ENCODE peak calls at places on chromosome 21, in nine cellular contexts. T, J, W, H, X, G, E, Q and A are unnamed samples.

GRCh38 chr21:25589905-25590304 is 17.4 kb downstream of the MRPL39 start:
- DNase-seq in X (no peak), H (no peak), Q (no peak), E (no peak), T (no peak), W (no peak), G (no peak), J (no peak), A (no peak)

GRCh38 chr21:33109574-33110339 is 39.8 kb downstream of the OLIG1 start:
- DNase-seq in Q (no peak), H (no peak), X (no peak), J (no peak), G (no peak), E (no peak), W (no peak), T (no peak), A (no peak)

GRCh38 chr21:26966978-26967913 is at the start of gene ADAMTS5:
- DNase-seq in J (peak; percentile 59), E (no peak), Q (no peak), X (peak; percentile 15), W (peak; percentile 74), T (no peak), G (peak; percentile 80), H (peak; percentile 69), A (no peak)

GRCh38 chr21:33645730-33646129 is 3.4 kb downstream of the ITSN1 start:
- DNase-seq in Q (no peak), H (no peak), T (no peak), G (no peak), E (no peak), X (no peak), W (no peak), J (no peak), A (no peak)

GRCh38 chr21:31511258-31511657 is 148.2 kb upstream of the SOD1 start:
- DNase-seq in E (no peak), Q (no peak), G (no peak), T (no peak), X (no peak), W (no peak), J (no peak), H (no peak), A (no peak)

GRCh38 chr21:16910435-16911165 is 602.2 kb upstream of the CXADR start:
- DNase-seq in H (no peak), Q (no peak), T (no peak), W (no peak), G (no peak), E (no peak), J (no peak), X (no peak), A (no peak)

GRCh38 chr21:18443085-18443484 is 39.5 kb upstream of the TMPRSS15 start:
- DNase-seq in X (no peak), E (no peak), G (no peak), Q (no peak), W (no peak), T (no peak), H (no peak), J (no peak), A (no peak)

GRCh38 chr21:27388835-27389234 is 421.9 kb upstream of the ADAMTS5 start:
- DNase-seq in T (no peak), E (no peak), W (no peak), Q (no peak), X (no peak), H (no peak), G (no peak), J (no peak), A (no peak)

GRCh38 chr21:14120091-14120734 is 90.5 kb downstream of the LIPI start:
- DNase-seq in E (no peak), J (no peak), T (peak; percentile 7), G (no peak), H (peak; percentile 8), Q (peak; percentile 51), W (no peak), X (peak; percentile 57), A (no peak)

DNA sequence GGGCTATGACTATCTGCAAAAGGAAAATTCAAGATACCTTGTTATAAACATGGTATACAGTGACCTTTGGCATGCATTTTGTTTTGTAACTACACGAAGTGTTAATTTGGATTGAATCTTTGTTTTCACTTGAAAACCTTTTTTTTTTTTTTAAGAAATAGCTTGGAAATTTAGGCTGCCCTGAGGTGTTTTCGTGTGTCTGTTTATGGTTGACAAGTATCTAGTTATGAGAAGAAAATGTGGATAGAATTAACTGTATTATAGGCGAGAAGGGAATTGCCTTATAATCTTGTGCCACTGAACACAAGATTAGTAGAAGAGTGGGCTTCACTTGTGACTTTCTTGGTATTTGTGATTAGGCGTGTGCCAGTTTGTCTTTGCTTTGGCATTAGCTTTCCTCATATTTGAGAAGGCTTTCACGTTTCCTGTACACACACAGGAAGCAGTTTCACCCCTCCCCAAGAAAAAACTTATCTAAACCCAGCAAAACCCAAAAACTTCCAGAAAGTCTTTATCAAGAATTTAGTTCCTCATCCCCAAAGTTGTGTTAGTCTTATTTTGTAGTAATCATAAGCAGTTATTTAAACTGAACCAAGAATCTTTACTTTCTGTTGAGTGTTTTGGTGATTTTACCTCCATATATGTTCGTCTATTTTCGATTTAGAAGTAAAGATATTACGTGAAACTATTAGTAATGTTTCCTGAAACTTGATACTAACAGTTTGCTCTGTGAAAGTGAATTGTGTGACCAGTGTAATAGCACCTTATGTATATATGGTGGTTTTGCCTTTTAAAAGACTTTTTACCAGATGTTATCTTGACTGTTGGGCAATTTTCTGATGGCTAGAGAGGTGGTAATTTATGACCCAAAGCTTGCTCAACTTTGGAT is 3.8 kb downstream of the DYRK1A start:
- DNase-seq in G (no peak), E (no peak), J (no peak), Q (no peak), T (no peak), X (no peak), H (peak; percentile 85), W (no peak), A (no peak)
- H3K4me3 ChIP-seq in G (peak overlapping the region; percentile 81), E (no peak overlapping the region), J (peak overlapping the region; percentile 83), Q (no peak overlapping the region), T (peak overlapping the region; percentile 80), X (no peak overlapping the region), H (peak overlapping the region; percentile 45), W (peak overlapping the region; percentile 96), A (peak overlapping the region; percentile 95)

GRCh38 chr21:44898011-44898493 is 22.6 kb downstream of the ITGB2 start:
- DNase-seq in J (no peak), X (no peak), E (no peak), T (no peak), Q (no peak), G (no peak), W (no peak), H (no peak), A (no peak)

GRCh38 chr21:44897326-44898010 is 23.2 kb downstream of the ITGB2 start:
- DNase-seq in E (no peak), W (no peak), H (no peak), Q (peak; percentile 92), G (no peak), J (no peak), X (peak; percentile 81), T (no peak), A (no peak)

GRCh38 chr21:44895859-44896258 is 22.4 kb upstream of the PTTG1IP start:
- DNase-seq in Q (no peak), E (no peak), X (no peak), W (no peak), J (no peak), G (no peak), H (no peak), T (no peak), A (no peak)

GRCh38 chr21:44894687-44895302 is 21.3 kb upstream of the PTTG1IP start:
- DNase-seq in J (no peak), X (no peak), W (no peak), H (no peak), E (no peak), Q (no peak), T (no peak), G (no peak), A (no peak)

GRCh38 chr21:44896561-44897286 is 23.2 kb upstream of the PTTG1IP start:
- DNase-seq in X (no peak), G (no peak), T (no peak), E (no peak), J (no peak), W (no peak), Q (no peak), H (no peak), A (no peak)
- H3K27me3 ChIP-seq in X (peaks cover 5% of the 10 kb centered on the region), G (peaks cover 3% of the 10 kb centered on the region), T (no peaks in the 10 kb centered on the region), E (no peaks in the 10 kb centered on the region), J (no peaks in the 10 kb centered on the region), W (no peaks in the 10 kb centered on the region), Q (no peaks in the 10 kb centered on the region), H (peaks cover 76% of the 10 kb centered on the region), A (no peaks in the 10 kb centered on the region)

DNA sequence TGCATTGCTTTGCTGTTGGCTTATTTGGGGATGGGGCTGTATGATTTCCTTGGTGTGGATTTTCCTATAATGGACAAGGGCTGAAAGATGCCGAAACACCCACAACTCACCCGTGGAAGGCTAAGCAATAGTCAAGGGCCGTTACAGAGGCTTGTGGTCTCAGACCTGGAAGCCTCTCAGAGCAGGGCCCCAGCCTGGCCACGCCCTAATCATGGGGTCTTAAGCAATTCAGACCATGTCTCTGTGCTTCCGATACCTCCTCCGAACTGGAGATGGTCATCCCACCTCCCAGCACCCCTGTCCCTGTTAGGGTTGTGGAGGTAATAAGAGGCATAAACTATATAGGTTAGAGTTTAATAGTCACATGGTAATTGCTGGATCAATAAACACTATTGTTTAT is 3.4 kb downstream of the ABCG1 start:
- DNase-seq in T (no peak), Q (no peak), G (no peak), H (no peak), W (no peak), E (no peak), X (no peak), J (no peak), A (no peak)
- H3K4me1 ChIP-seq in T (peaks cover 21% of the 10 kb centered on the region), Q (peaks cover 5% of the 10 kb centered on the region), G (peaks cover 19% of the 10 kb centered on the region), H (peaks cover 11% of the 10 kb centered on the region), W (peaks cover 38% of the 10 kb centered on the region), E (peaks cover 10% of the 10 kb centered on the region), X (peaks cover 38% of the 10 kb centered on the region), J (peaks cover 20% of the 10 kb centered on the region), A (peaks cover 32% of the 10 kb centered on the region)

GRCh38 chr21:46633561-46633960 is 1.9 kb upstream of the PRMT2 start:
- DNase-seq in X (no peak), T (peak; percentile 86), H (no peak), G (no peak), J (no peak), W (no peak), E (no peak), Q (no peak), A (peak; percentile 57)

GRCh38 chr21:46635324-46636180 is at the start of gene PRMT2:
- DNase-seq in X (peak; percentile 98), Q (peak; percentile 98), E (peak; percentile 97), G (peak; percentile 99), H (peak; percentile 96), W (peak; percentile 99), T (peak; percentile 99), J (peak; percentile 96), A (peak; percentile 98)

GRCh38 chr21:46634966-46635323 is 529 bp upstream of the PRMT2 start:
- DNase-seq in G (no peak), T (no peak), W (no peak), E (peak; percentile 74), J (peak; percentile 32), X (no peak), Q (peak; percentile 56), H (peak; percentile 87), A (no peak)

GRCh38 chr21:46636181-46636512 is 673 bp downstream of the PRMT2 start:
- DNase-seq in T (no peak), E (no peak), W (no peak), Q (no peak), G (no peak), J (no peak), X (no peak), H (no peak), A (no peak)

DNA sequence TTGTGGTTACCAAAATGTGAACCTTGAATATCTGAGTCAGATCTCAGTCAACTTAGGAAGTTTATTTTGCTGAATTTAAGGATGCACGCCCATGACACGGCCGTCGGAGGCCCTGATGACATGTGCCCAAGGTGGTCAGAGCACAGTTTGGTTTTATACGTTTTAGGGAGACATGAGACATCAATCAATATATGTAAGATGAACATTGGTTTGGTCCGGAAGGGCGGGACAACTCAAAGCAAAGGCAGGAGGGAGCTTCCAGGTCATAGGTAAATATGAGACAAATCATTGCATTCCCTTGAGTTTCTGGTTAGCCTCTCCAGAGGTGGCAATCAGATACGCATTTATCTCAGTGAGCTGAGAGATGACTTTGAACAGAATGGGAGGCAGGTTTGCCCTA is 1.0 kb upstream of the PRMT2 start:
- DNase-seq in E (no peak), J (no peak), G (no peak), T (peak; percentile 17), Q (no peak), W (no peak), X (no peak), H (no peak), A (no peak)
- H3K4me3 ChIP-seq in E (no peak overlapping the region), J (peak overlapping the region; percentile 91), G (peak overlapping the region; percentile 91), T (peak overlapping the region; percentile 54), Q (no peak overlapping the region), W (peak overlapping the region; percentile 82), X (no peak overlapping the region), H (no peak overlapping the region), A (peak overlapping the region; percentile 76)